ENCODE peak calls at places on chromosomes 2 and 18, in four cellular contexts. X is IMR-90, E is K562, T is HepG2. W is an unnamed sample.

GRCh38 chr2:142742301-142743214 is 134.9 kb upstream of the KYNU start:
- DNase-seq in E (no peak), X (peak; percentile 91), T (no peak), W (no peak)

GRCh38 chr2:159164457-159164894 is 122.0 kb downstream of the WDSUB1 start:
- DNase-seq in T (no peak), X (no peak), E (no peak), W (no peak)

GRCh38 chr18:23816740-23817139 is 127.5 kb downstream of the LAMA3 start:
- DNase-seq in T (no peak), X (no peak), E (no peak), W (no peak)

GRCh38 chr2:127573771-127574170 is 38.3 kb downstream of the MYO7B start:
- DNase-seq in E (no peak), X (no peak), T (no peak), W (no peak)

GRCh38 chr2:205053827-205054410 is 508.6 kb downstream of the PARD3B start:
- DNase-seq in X (peak; percentile 52), E (no peak), T (no peak), W (no peak)

GRCh38 chr2:204027105-204027504 is 90.5 kb downstream of the ICOS start:
- DNase-seq in X (peak; percentile 13), E (no peak), T (no peak), W (no peak)

GRCh38 chr2:219676586-219676985 is 49.2 kb downstream of the SLC4A3 start:
- DNase-seq in X (no peak), T (no peak), E (no peak), W (no peak)

GRCh38 chr2:47073641-47074040 is 81.5 kb downstream of the STPG4 start:
- DNase-seq in E (no peak), X (no peak), T (no peak), W (no peak)

GRCh38 chr2:25494626-25495025 is 152.9 kb upstream of the DNMT3A start:
- DNase-seq in X (peak; percentile 66), T (no peak), E (no peak), W (no peak)

GRCh38 chr18:2932247-2933181 is 80.4 kb downstream of the LPIN2 start:
- DNase-seq in E (peak; percentile 66), T (peak; percentile 62), X (peak; percentile 70), W (peak; percentile 21)

GRCh38 chr2:156322681-156323211 is 9.8 kb downstream of the NR4A2 start:
- DNase-seq in T (no peak), X (no peak), E (no peak), W (no peak)

GRCh38 chr2:15582153-15582552 is 9.5 kb upstream of the DDX1 start:
- DNase-seq in E (no peak), X (no peak), T (no peak), W (no peak)

GRCh38 chr2:44652701-44653100 is 288.8 kb upstream of the SIX3 start:
- DNase-seq in T (no peak), X (no peak), E (no peak), W (no peak)

GRCh38 chr2:73449404-73449803 is 63.8 kb downstream of the ALMS1 start:
- DNase-seq in X (no peak), T (no peak), E (no peak), W (no peak)

GRCh38 chr2:136056077-136056688 is 61.8 kb downstream of the CXCR4 start:
- DNase-seq in X (no peak), T (no peak), E (no peak), W (no peak)

GRCh38 chr2:219969508-219969907 is 342.1 kb downstream of the SLC4A3 start:
- DNase-seq in T (no peak), E (no peak), X (peak; percentile 90), W (peak; percentile 8)

GRCh38 chr2:168705534-168706470 is 96.6 kb upstream of the NOSTRIN start:
- DNase-seq in T (peak; percentile 12), X (peak; percentile 51), E (no peak), W (peak; percentile 30)

GRCh38 chr2:143081616-143082015 is 47.6 kb upstream of the ARHGAP15 start:
- DNase-seq in E (no peak), T (no peak), X (no peak), W (no peak)

GRCh38 chr2:164974221-164974620 is 18.9 kb upstream of the SLC38A11 start:
- DNase-seq in T (no peak), E (no peak), X (no peak), W (no peak)

GRCh38 chr2:187150667-187151066 is 297.4 kb downstream of the CALCRL start:
- DNase-seq in T (no peak), E (no peak), X (peak; percentile 16), W (no peak)

GRCh38 chr2:181264016-181264415 is 193.2 kb upstream of the ITGA4 start:
- DNase-seq in X (no peak), T (no peak), E (no peak), W (no peak)

GRCh38 chr2:101406867-101407266 is 19.6 kb upstream of the CREG2 start:
- DNase-seq in E (no peak), X (peak; percentile 97), T (no peak), W (no peak)

GRCh38 chr2:108971661-108972566 is 17.1 kb downstream of the EDAR start:
- DNase-seq in X (no peak), E (no peak), T (no peak), W (peak; percentile 65)

GRCh38 chr2:234495076-234495800 is 1.6 kb downstream of the ARL4C start:
- DNase-seq in T (no peak), E (no peak), X (peak; percentile 44), W (peak; percentile 23)

GRCh38 chr2:95309599-95309998 is 12.5 kb downstream of the KCNIP3 start:
- DNase-seq in X (no peak), E (no peak), T (no peak), W (no peak)

GRCh38 chr18:1002653-1003178 is 98.0 kb downstream of the ADCYAP1 start:
- DNase-seq in E (no peak), T (no peak), X (no peak), W (no peak)

GRCh38 chr2:129812071-129812470 is 167.4 kb upstream of the RAB6C start:
- DNase-seq in T (peak; percentile 20), X (no peak), E (no peak), W (no peak)

GRCh38 chr2:9212010-9212638 is 5.5 kb downstream of the ASAP2 start:
- DNase-seq in T (no peak), X (no peak), E (no peak), W (no peak)

GRCh38 chr18:9575558-9575957 is 38.8 kb downstream of the PPP4R1 start:
- DNase-seq in X (peak; percentile 98), T (peak; percentile 95), E (peak; percentile 70), W (peak; percentile 95)

GRCh38 chr2:11532434-11533055 is 1.3 kb upstream of the GREB1 start:
- DNase-seq in T (no peak), E (no peak), X (peak; percentile 24), W (no peak)

GRCh38 chr2:151523825-151524224 is 114.1 kb downstream of the RIF1 start:
- DNase-seq in X (peak; percentile 29), T (no peak), E (no peak), W (no peak)

GRCh38 chr2:239948100-239948881 is 76.9 kb downstream of the NDUFA10 start:
- DNase-seq in T (no peak), X (no peak), E (no peak), W (no peak)

GRCh38 chr18:36593001-36593400 is 235.8 kb downstream of the TPGS2 start:
- DNase-seq in X (peak; percentile 15), T (no peak), E (no peak), W (no peak)

GRCh38 chr2:185221-185620 is 78.6 kb downstream of the SH3YL1 start:
- DNase-seq in T (no peak), E (no peak), X (no peak), W (no peak)

GRCh38 chr2:158187908-158188307 is 86.2 kb downstream of the UPP2 start:
- DNase-seq in E (no peak), T (no peak), X (no peak), W (no peak)

GRCh38 chr2:150917956-150918713 is 343.5 kb downstream of the RBM43 start:
- DNase-seq in E (no peak), X (no peak), T (no peak), W (no peak)

GRCh38 chr2:227862741-227863588 is 8.5 kb upstream of the DAW1 start:
- DNase-seq in T (peak; percentile 54), E (no peak), X (peak; percentile 83), W (peak; percentile 88)

DNA sequence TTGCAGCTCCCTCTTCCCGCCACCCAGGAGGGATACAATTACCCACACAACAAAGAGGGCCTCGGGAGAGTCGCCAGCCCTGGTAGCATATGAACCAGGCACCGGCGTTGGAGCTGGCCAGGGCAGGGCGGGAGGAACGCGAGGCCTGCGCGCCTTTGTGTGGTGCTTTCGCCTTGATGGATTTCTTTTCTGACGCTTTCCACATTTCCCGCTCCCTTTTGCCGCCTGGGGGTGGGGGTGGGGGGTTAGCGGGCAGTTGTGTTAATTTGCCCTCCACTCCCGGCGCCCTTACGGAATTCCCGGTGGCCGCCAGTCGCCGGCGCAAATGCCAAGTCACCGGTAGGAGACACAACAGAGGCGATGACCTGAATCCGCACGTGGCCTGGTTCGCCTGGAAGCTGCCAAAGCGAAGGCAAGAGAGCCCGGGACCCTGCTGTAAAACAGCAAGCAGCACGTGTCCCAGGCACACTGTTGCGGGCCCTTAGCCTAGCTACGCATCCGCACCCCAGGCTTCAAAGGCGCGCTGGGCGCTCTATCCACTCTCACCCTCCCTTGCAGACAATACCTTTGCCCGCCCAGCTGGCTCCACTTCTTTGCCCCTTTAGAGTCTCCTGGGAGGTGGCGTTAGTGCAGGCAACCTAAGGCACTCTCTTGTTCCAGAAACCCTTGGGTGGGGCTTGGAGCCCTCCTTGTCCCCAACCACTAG is 3.4 kb downstream of the GAD1 start:
- DNase-seq in E (no peak), X (no peak), T (no peak), W (no peak)
- TF ChIP-seq MAZ in E (no peak), X (no peak), T (no peak), W (no peak)

GRCh38 chr2:26697425-26697824 is 4.9 kb downstream of the KCNK3 start:
- DNase-seq in E (no peak), T (no peak), X (no peak), W (no peak)
- TF ChIP-seq MAZ in E (no peak), T (no peak), X (no peak), W (no peak)

GRCh38 chr2:202436631-202437030 is 60.5 kb downstream of the BMPR2 start:
- DNase-seq in E (no peak), X (peak; percentile 21), T (no peak), W (no peak)
- TF ChIP-seq MAZ in E (no peak), X (no peak), T (no peak), W (no peak)

GRCh38 chr2:33158482-33159003 is 211.8 kb downstream of the LTBP1 start:
- DNase-seq in X (peak; percentile 95), E (no peak), T (no peak), W (no peak)
- TF ChIP-seq MAZ in X (no peak), E (no peak), T (no peak), W (no peak)

GRCh38 chr2:189535433-189535832 is 45.2 kb downstream of the SLC40A1 start:
- DNase-seq in X (no peak), E (no peak), T (no peak), W (no peak)

GRCh38 chr2:189536830-189537229 is 43.8 kb downstream of the SLC40A1 start:
- DNase-seq in T (no peak), E (no peak), X (no peak), W (no peak)

GRCh38 chr2:189533274-189534035 is 47.1 kb downstream of the SLC40A1 start:
- DNase-seq in E (no peak), X (no peak), T (peak; percentile 77), W (no peak)

GRCh38 chr2:189538402-189538801 is 42.2 kb downstream of the SLC40A1 start:
- DNase-seq in E (no peak), X (no peak), T (no peak), W (no peak)

DNA sequence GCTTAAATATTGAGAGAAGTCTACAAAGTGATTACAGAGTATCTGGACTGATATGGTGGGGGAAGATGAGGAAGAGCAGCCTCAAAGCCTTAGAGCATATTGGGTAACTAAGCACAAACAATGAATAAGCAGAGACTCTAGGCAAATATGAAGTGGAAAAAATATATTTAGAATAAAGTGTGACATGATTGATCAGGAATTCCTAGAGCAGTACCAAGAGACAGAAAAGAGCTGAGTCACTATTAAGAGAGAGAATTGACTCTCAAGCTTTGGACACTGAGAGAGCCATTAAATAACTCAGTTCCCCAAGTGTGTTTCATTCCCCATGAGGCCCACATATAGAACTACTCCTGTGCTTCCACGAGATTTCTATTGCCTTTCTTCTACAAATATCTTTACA is 45.7 kb downstream of the SLC40A1 start:
- DNase-seq in E (no peak), X (peak; percentile 78), T (peak; percentile 53), W (peak; percentile 33)
- TF ChIP-seq MAZ in E (no peak), X (no peak), T (no peak), W (no peak)

W was measured in A549.